ENCODE peak calls at places on chromosome 2, in four cellular contexts. One of them, this sample, is unnamed. For H3K9me3, the result is how much of the 10 kb centered on the place peaks cover.

GRCh38 chr2:3490191-3491158 is 28.9 kb downstream of the ADI1 start:
- DNase-seq in heart right ventricle: no peak
- DNase-seq in transverse colon: no peak
- DNase-seq in tibial artery: no peak
- DNase-seq in this sample: no peak

GRCh38 chr2:2575870-2576386 is 244.9 kb upstream of the MYT1L start:
- DNase-seq in heart right ventricle: no peak
- DNase-seq in tibial artery: no peak
- DNase-seq in transverse colon: no peak
- DNase-seq in this sample: no peak

GRCh38 chr2:120767486-120768005 is 31.9 kb downstream of the GLI2 start:
- DNase-seq in tibial artery: peak
- DNase-seq in transverse colon: no peak
- DNase-seq in heart right ventricle: no peak
- DNase-seq in this sample: peak

GRCh38 chr2:67613227-67613626 is 216.1 kb downstream of the ETAA1 start:
- DNase-seq in transverse colon: no peak
- DNase-seq in tibial artery: no peak
- DNase-seq in heart right ventricle: no peak
- DNase-seq in this sample: no peak

GRCh38 chr2:137764638-137765037 is 199.6 kb upstream of the HNMT start:
- DNase-seq in tibial artery: no peak
- DNase-seq in transverse colon: no peak
- DNase-seq in heart right ventricle: no peak
- DNase-seq in this sample: no peak

GRCh38 chr2:74843371-74844298 is 9.7 kb downstream of the HK2 start:
- DNase-seq in tibial artery: no peak
- DNase-seq in transverse colon: peak
- DNase-seq in heart right ventricle: no peak
- DNase-seq in this sample: no peak

GRCh38 chr2:9722451-9722850 is 91.7 kb upstream of the YWHAQ start:
- DNase-seq in tibial artery: no peak
- DNase-seq in transverse colon: no peak
- DNase-seq in heart right ventricle: no peak
- DNase-seq in this sample: no peak

GRCh38 chr2:65128297-65129190 is 1.4 kb downstream of the RAB1A start:
- DNase-seq in heart right ventricle: no peak
- DNase-seq in transverse colon: no peak
- DNase-seq in tibial artery: peak
- DNase-seq in this sample: no peak

GRCh38 chr2:231686192-231687100 is 21.9 kb upstream of the PTMA start:
- DNase-seq in tibial artery: no peak
- DNase-seq in transverse colon: no peak
- DNase-seq in heart right ventricle: no peak
- DNase-seq in this sample: no peak
- H3K4me3 ChIP-seq in tibial artery: no peak
- H3K4me3 ChIP-seq in transverse colon: no peak
- H3K4me3 ChIP-seq in heart right ventricle: no peak
- H3K4me3 ChIP-seq in this sample: no peak

DNA sequence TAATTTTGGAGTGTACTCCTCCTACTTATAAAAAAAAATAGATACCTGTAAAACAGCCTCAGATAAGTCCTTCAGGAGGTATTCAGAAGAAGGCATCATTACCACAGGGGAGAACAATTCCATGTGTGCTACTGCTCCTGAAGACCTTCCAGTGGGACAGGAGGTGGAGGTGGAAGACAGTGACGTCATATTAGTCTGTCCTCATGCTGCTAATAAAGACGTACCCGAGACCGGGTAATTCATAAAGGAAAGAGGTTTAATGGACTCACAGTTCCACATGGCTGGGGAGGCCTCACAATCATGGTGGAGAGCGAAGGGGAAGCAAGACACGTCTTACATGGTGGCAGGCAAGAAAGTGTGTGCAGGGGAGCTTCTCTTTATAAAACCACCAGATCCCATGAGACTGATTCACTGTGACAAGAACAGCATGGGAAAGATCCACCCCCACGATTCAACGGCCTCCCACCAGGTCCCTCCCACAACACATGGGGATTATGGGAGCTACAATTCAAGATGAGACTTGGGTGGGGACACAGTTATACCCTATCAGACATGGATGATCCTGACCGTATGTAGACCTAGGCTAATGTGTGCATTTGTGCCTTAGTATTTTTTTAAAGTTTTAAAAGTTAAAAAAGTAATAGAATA is 98.4 kb downstream of the NDUFA10 start:
- DNase-seq in heart right ventricle: no peak
- DNase-seq in tibial artery: no peak
- DNase-seq in transverse colon: no peak
- DNase-seq in this sample: peak
- H3K9me3 ChIP-seq in heart right ventricle: under half
- H3K9me3 ChIP-seq in tibial artery: under half
- H3K9me3 ChIP-seq in transverse colon: under half
- H3K9me3 ChIP-seq in this sample: under half

GRCh38 chr2:112129060-112129459 is 9.1 kb upstream of the FBLN7 start:
- DNase-seq in heart right ventricle: no peak
- DNase-seq in tibial artery: no peak
- DNase-seq in transverse colon: no peak
- DNase-seq in this sample: no peak

GRCh38 chr2:112136081-112136480 is 2.1 kb upstream of the FBLN7 start:
- DNase-seq in tibial artery: no peak
- DNase-seq in transverse colon: no peak
- DNase-seq in heart right ventricle: no peak
- DNase-seq in this sample: no peak

GRCh38 chr2:112134120-112134519 is 4.1 kb upstream of the FBLN7 start:
- DNase-seq in transverse colon: no peak
- DNase-seq in tibial artery: no peak
- DNase-seq in heart right ventricle: no peak
- DNase-seq in this sample: no peak

GRCh38 chr2:112137516-112138142 is 556 bp upstream of the FBLN7 start:
- DNase-seq in transverse colon: no peak
- DNase-seq in heart right ventricle: no peak
- DNase-seq in tibial artery: no peak
- DNase-seq in this sample: no peak

GRCh38 chr2:112133344-112133743 is 4.8 kb upstream of the FBLN7 start:
- DNase-seq in heart right ventricle: no peak
- DNase-seq in transverse colon: no peak
- DNase-seq in tibial artery: no peak
- DNase-seq in this sample: no peak
- H3K4me3 ChIP-seq in heart right ventricle: no peak
- H3K4me3 ChIP-seq in transverse colon: no peak
- H3K4me3 ChIP-seq in tibial artery: no peak
- H3K4me3 ChIP-seq in this sample: no peak

DNA sequence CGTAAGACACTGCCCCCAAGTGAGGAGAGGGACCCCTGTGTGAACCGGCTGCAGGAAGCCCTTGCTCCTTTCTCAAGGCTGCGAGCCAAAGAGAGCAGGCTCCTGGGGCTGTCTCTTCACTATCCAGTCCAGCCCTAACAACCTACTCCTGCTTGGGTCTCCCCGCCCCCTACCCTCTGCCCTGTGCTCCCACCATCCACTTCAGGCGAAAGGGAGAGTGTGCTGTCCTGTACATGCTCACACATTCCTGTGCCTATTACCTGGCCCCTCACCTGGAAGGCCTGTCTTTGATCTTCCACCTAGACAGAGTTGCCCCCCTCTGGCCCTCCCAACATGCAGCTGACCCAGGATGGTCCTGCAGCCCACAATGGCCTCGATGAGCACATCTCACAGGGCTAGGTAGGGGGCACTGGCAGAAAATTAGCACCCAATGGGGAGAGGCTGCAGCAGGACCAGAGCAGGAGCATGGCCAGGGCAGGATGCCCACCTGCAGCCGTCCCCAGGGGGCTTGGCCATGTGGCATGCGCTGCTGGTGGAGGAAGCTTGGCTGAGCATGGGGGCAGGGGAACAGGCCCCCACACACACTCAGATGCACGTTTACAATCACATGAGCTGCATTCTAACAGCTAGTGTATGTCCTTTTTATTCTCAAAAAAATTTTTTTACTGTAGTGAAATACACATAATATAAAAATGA is 93.5 kb downstream of the POLR1A start:
- DNase-seq in transverse colon: no peak
- DNase-seq in heart right ventricle: no peak
- DNase-seq in tibial artery: no peak
- DNase-seq in this sample: no peak
- H3K9me3 ChIP-seq in transverse colon: under half
- H3K9me3 ChIP-seq in heart right ventricle: under half
- H3K9me3 ChIP-seq in tibial artery: under half
- H3K9me3 ChIP-seq in this sample: under half

DNA sequence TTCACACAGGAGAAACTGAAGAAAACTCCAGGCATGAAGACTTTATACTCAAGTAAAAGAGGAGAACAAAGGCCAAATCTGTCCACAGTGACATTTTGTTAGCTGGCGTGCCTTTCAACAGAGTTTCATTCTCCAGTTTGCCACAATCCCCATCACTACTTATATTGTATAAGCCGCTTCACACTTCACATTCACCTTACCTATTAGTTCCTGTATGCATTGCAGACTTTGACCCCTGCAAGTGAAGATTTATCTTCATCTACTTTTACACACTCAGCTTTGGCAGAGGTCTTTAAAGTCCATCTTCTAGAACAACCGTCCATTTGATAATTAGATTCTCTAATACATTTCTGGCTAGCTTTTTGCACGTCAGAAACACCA is 56.8 kb upstream of the TANK start:
- DNase-seq in tibial artery: no peak
- DNase-seq in heart right ventricle: no peak
- DNase-seq in transverse colon: no peak
- DNase-seq in this sample: no peak
- H3K4me3 ChIP-seq in tibial artery: no peak
- H3K4me3 ChIP-seq in heart right ventricle: no peak
- H3K4me3 ChIP-seq in transverse colon: no peak
- H3K4me3 ChIP-seq in this sample: no peak

GRCh38 chr2:13616059-13616458 is 899.3 kb downstream of the TRIB2 start:
- DNase-seq in tibial artery: no peak
- DNase-seq in heart right ventricle: no peak
- DNase-seq in transverse colon: no peak
- DNase-seq in this sample: no peak
- H3K9me3 ChIP-seq in tibial artery: under half
- H3K9me3 ChIP-seq in heart right ventricle: under half
- H3K9me3 ChIP-seq in transverse colon: under half
- H3K9me3 ChIP-seq in this sample: under half

GRCh38 chr2:241794250-241794823 is 14.7 kb upstream of the NEU4 start:
- DNase-seq in transverse colon: peak
- DNase-seq in tibial artery: no peak
- DNase-seq in heart right ventricle: no peak
- DNase-seq in this sample: peak
- H3K4me3 ChIP-seq in transverse colon: no peak
- H3K4me3 ChIP-seq in tibial artery: no peak
- H3K4me3 ChIP-seq in heart right ventricle: no peak
- H3K4me3 ChIP-seq in this sample: no peak

GRCh38 chr2:237652181-237652580 is 24.8 kb downstream of the LRRFIP1 start:
- DNase-seq in tibial artery: no peak
- DNase-seq in transverse colon: no peak
- DNase-seq in heart right ventricle: peak
- DNase-seq in this sample: peak
- H3K9me3 ChIP-seq in tibial artery: under half
- H3K9me3 ChIP-seq in transverse colon: under half
- H3K9me3 ChIP-seq in heart right ventricle: under half
- H3K9me3 ChIP-seq in this sample: under half

GRCh38 chr2:164839914-164840457 is 1.6 kb downstream of the COBLL1 start:
- DNase-seq in heart right ventricle: peak
- DNase-seq in transverse colon: no peak
- DNase-seq in tibial artery: peak
- DNase-seq in this sample: no peak
- H3K4me3 ChIP-seq in heart right ventricle: peak
- H3K4me3 ChIP-seq in transverse colon: peak
- H3K4me3 ChIP-seq in tibial artery: peak
- H3K4me3 ChIP-seq in this sample: peak

This sample was measured in left ventricle myocardium inferior.